ENCODE peak calls at places on chromosomes 11 and 22, in eight cellular contexts. O is Peyer's patch, N is dorsolateral prefrontal cortex, E is GM06990, R is lower lobe of right lung, I is uterus, T is GM13977, G is fibroblast of mammary gland. H is an unnamed sample.

GRCh38 chr11:133993921-133994320 is 37.2 kb upstream of the IGSF9B start:
- DNase-seq in N (no peak), O (no peak), R (no peak), I (no peak), T (no peak), G (no peak), E (no peak), H (no peak)

GRCh38 chr11:2446590-2447252 is 1.9 kb downstream of the KCNQ1 start:
- DNase-seq in T (no peak), I (no peak), N (no peak), G (no peak), E (no peak), R (peak), O (peak), H (no peak)

GRCh38 chr11:14386895-14387480 is 28.0 kb upstream of the RRAS2 start:
- DNase-seq in T (no peak), I (no peak), R (no peak), O (no peak), N (peak), E (no peak), G (peak), H (no peak)

GRCh38 chr11:102806296-102806695 is 8.3 kb upstream of the MMP1 start:
- DNase-seq in N (no peak), R (no peak), T (no peak), G (no peak), O (no peak), E (no peak), I (no peak), H (no peak)

GRCh38 chr11:57778318-57779037 is 16.9 kb downstream of the CTNND1 start:
- DNase-seq in I (peak), E (no peak), R (peak), G (peak), O (peak), T (no peak), N (peak), H (no peak)

GRCh38 chr11:86196291-86196690 is 48.3 kb upstream of the EED start:
- DNase-seq in E (no peak), N (no peak), T (no peak), G (no peak), I (no peak), O (no peak), R (no peak), H (no peak)

GRCh38 chr11:123562829-123563228 is 91.6 kb downstream of the SCN3B start:
- DNase-seq in O (no peak), I (no peak), E (no peak), R (no peak), T (no peak), G (no peak), N (no peak), H (no peak)

GRCh38 chr22:20531404-20532181 is 24.2 kb downstream of the MED15 start:
- DNase-seq in N (peak), R (peak), G (peak), I (peak), T (no peak), E (no peak), O (no peak), H (no peak)

GRCh38 chr11:34890812-34891211 is 25.4 kb downstream of the APIP start:
- DNase-seq in O (no peak), T (peak), I (no peak), E (no peak), G (peak), N (no peak), R (no peak), H (no peak)

GRCh38 chr11:92204731-92205130 is 19.9 kb upstream of the FAT3 start:
- DNase-seq in O (no peak), R (no peak), G (no peak), I (no peak), N (no peak), E (no peak), T (no peak), H (no peak)

GRCh38 chr22:19806213-19807160 is 45.9 kb downstream of the TBX1 start:
- DNase-seq in G (no peak), R (peak), N (peak), O (no peak), T (no peak), E (no peak), I (peak), H (no peak)

GRCh38 chr11:69922596-69923111 is 103.4 kb upstream of the FGF3 start:
- DNase-seq in T (no peak), G (no peak), N (peak), R (peak), E (no peak), I (no peak), O (no peak), H (no peak)

GRCh38 chr22:36925388-36926290 is 12.2 kb downstream of the CSF2RB start:
- DNase-seq in R (no peak), T (no peak), I (no peak), G (no peak), E (no peak), N (no peak), O (no peak), H (peak)

GRCh38 chr11:121024989-121025388 is 1.1 kb downstream of the TBCEL start:
- DNase-seq in E (no peak), I (no peak), O (no peak), N (no peak), G (peak), R (no peak), T (peak), H (peak)

GRCh38 chr11:115215694-115216615 is 288.3 kb downstream of the CADM1 start:
- DNase-seq in T (no peak), O (no peak), E (no peak), G (no peak), R (no peak), N (no peak), I (no peak), H (no peak)

GRCh38 chr22:47158457-47158856 is 396.0 kb downstream of the TBC1D22A start:
- DNase-seq in E (no peak), O (no peak), N (no peak), G (no peak), I (no peak), R (peak), T (no peak), H (no peak)

GRCh38 chr22:33803883-33804282 is 116.4 kb downstream of the LARGE1 start:
- DNase-seq in N (no peak), R (no peak), I (no peak), T (no peak), E (no peak), G (no peak), O (no peak), H (no peak)

GRCh38 chr22:29674121-29674520 is 45.7 kb upstream of the CABP7 start:
- DNase-seq in O (no peak), R (no peak), T (no peak), I (no peak), G (no peak), N (no peak), E (no peak), H (no peak)
- TF ChIP-seq CTCF in O (no peak), R (no peak), T (no peak), I (no peak), G (no peak), N (no peak), E (no peak), H (no peak)

DNA sequence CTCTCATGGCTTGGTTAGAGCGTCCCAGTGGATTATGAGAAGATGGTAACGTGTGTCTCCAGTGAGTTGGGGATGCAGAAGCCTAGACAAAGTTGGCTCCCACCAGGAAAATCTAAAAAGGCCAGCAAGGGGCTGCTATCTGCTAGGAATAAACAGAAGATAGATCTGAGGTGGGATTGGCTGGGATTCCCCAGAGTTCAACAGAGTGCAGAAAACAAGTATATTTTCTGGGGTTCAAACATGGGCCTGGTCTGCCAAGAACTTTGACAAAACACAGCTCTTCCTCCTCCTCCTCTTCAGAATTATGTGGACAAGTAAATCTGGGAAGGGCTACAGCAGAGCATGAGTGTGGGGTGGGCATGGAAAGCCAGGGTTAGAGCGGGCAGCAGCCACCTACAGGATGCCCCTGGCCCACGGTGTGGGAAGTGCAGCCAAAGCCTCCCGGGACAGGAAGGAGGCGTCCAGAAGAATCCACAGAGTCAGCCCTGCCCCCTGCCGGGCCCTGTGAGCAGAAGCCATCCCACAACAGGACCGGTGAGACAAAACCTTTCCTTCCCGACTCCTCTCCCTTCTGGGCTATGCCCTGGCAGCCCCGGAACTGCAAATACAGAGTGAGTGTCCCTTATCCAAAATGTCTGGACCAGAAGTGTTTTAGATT is 67.1 kb downstream of the CD82 start:
- DNase-seq in T (no peak), G (peak), N (peak), E (no peak), I (no peak), R (no peak), O (no peak), H (peak)
- TF ChIP-seq CTCF in T (peak), G (peak), N (peak), E (peak), I (peak), R (peak), O (peak), H (peak)

GRCh38 chr11:119479685-119480275 is 56.8 kb upstream of the THY1 start:
- DNase-seq in N (no peak), E (no peak), I (no peak), G (peak), R (no peak), T (peak), O (no peak), H (no peak)
- TF ChIP-seq CTCF in N (peak), E (peak), I (no peak), G (peak), R (peak), T (peak), O (peak), H (peak)

DNA sequence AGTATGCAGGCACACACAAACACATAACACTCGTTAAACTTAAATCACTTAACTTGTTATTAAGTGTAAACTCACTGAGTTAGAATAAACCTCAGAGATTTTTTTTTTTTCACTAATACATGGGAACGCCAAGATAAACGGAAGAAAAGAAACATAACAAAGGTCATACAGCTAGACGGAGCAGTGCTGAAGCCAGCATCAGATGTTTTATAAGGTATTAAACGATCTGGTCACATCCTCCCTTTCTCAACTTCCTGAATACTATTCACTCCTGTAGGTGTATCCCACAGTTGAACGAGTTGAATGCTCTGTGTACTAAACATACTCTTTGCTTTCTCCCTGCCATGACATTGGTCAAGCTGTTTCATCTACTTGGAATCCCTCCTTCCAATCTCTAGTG is 212.0 kb downstream of the SWAP70 start:
- DNase-seq in T (no peak), I (no peak), R (no peak), E (no peak), N (no peak), G (no peak), O (no peak), H (no peak)
- TF ChIP-seq CTCF in T (no peak), I (no peak), R (no peak), E (no peak), N (no peak), G (no peak), O (no peak), H (no peak)

GRCh38 chr22:32204211-32204855 is 540 bp downstream of the RFPL2 start:
- DNase-seq in E (no peak), O (no peak), R (no peak), N (no peak), I (no peak), T (peak), G (no peak), H (peak)

GRCh38 chr22:32200752-32201151 is 4.1 kb downstream of the RFPL2 start:
- DNase-seq in O (no peak), T (no peak), N (no peak), E (no peak), R (no peak), G (no peak), I (no peak), H (no peak)

GRCh38 chr22:32202161-32202538 is 2.7 kb downstream of the RFPL2 start:
- DNase-seq in T (no peak), O (no peak), G (no peak), I (no peak), E (no peak), R (no peak), N (no peak), H (no peak)

GRCh38 chr22:32203181-32204105 is 1.4 kb downstream of the RFPL2 start:
- DNase-seq in T (no peak), E (no peak), G (no peak), O (no peak), N (peak), R (no peak), I (no peak), H (peak)

GRCh38 chr22:32202539-32203180 is 2.2 kb downstream of the RFPL2 start:
- DNase-seq in R (peak), I (no peak), T (peak), O (no peak), G (peak), N (peak), E (no peak), H (peak)
- TF ChIP-seq CTCF in R (peak), I (peak), T (peak), O (peak), G (peak), N (peak), E (peak), H (peak)

H was measured in GM13976.